ENCODE peak calls at places on chromosomes 3 and 15, in four cellular contexts. Z, S, E and X are unnamed samples.

GRCh38 chr3:58564456-58565160 is 12.6 kb downstream of the FAM107A start:
- DNase-seq in Z (peak; percentile 18), S (no peak), E (no peak), X (peak; percentile 17)

GRCh38 chr3:149023951-149024350 is 32.6 kb downstream of the GYG1 start:
- DNase-seq in Z (no peak), S (no peak), E (no peak), X (no peak)

GRCh38 chr3:172965256-172965655 is 175.8 kb downstream of the SPATA16 start:
- DNase-seq in Z (no peak), S (no peak), E (no peak), X (no peak)

GRCh38 chr15:63156708-63157065 is 590 bp downstream of the RPS27L start:
- DNase-seq in Z (peak; percentile 25), S (no peak), E (peak; percentile 31), X (no peak)

GRCh38 chr15:63524316-63525015 is 20.1 kb downstream of the USP3 start:
- DNase-seq in Z (no peak), S (no peak), E (no peak), X (no peak)

GRCh38 chr3:119301001-119301400 is 6.8 kb downstream of the ARHGAP31 start:
- DNase-seq in Z (no peak), S (no peak), E (no peak), X (no peak)

GRCh38 chr3:14545251-14545635 is 5.1 kb upstream of the GRIP2 start:
- DNase-seq in Z (no peak), S (no peak), E (no peak), X (no peak)

GRCh38 chr3:143242101-143242500 is 122.5 kb downstream of the CHST2 start:
- DNase-seq in Z (no peak), S (no peak), E (no peak), X (no peak)

GRCh38 chr3:20739814-20740213 is 553.8 kb upstream of the SGO1 start:
- DNase-seq in Z (no peak), S (no peak), E (no peak), X (no peak)

GRCh38 chr3:45776291-45776576 is 20.1 kb downstream of the SLC6A20 start:
- DNase-seq in Z (no peak), S (no peak), E (no peak), X (no peak)

GRCh38 chr15:70505411-70505919 is 257.9 kb downstream of the UACA start:
- DNase-seq in Z (peak; percentile 29), S (no peak), E (no peak), X (peak; percentile 91)

GRCh38 chr3:181250714-181251113 is 261.2 kb upstream of the DNAJC19 start:
- DNase-seq in Z (no peak), S (no peak), E (no peak), X (no peak)

GRCh38 chr3:157460253-157460652 is 23.6 kb downstream of the PTX3 start:
- DNase-seq in Z (no peak), S (no peak), E (no peak), X (no peak)

GRCh38 chr3:126446301-126446700 is 29.4 kb downstream of the ZXDC start:
- DNase-seq in Z (no peak), S (no peak), E (no peak), X (no peak)

GRCh38 chr15:39195988-39196486 is 384.8 kb upstream of the THBS1 start:
- DNase-seq in Z (no peak), S (no peak), E (no peak), X (peak; percentile 79)

GRCh38 chr3:188266581-188267274 is 112.8 kb downstream of the LPP start:
- DNase-seq in Z (no peak), S (no peak), E (no peak), X (no peak)

GRCh38 chr3:54733079-54733478 is 194.8 kb downstream of the LRTM1 start:
- DNase-seq in Z (no peak), S (no peak), E (peak; percentile 27), X (no peak)

GRCh38 chr3:101873619-101874018 is 24.3 kb downstream of the NFKBIZ start:
- DNase-seq in Z (no peak), S (no peak), E (no peak), X (no peak)

GRCh38 chr3:106829206-106829605 is 548.0 kb upstream of the CCDC54 start:
- DNase-seq in Z (no peak), S (no peak), E (no peak), X (no peak)

GRCh38 chr3:36597422-36597821 is 166.9 kb downstream of the DCLK3 start:
- DNase-seq in Z (no peak), S (no peak), E (no peak), X (peak; percentile 12)

GRCh38 chr3:191401775-191402357 is 59.1 kb upstream of the PYDC2 start:
- DNase-seq in Z (no peak), S (no peak), E (no peak), X (no peak)

GRCh38 chr3:186790261-186790981 is 7.0 kb downstream of the EIF4A2 start:
- DNase-seq in Z (peak; percentile 26), S (no peak), E (no peak), X (peak; percentile 63)

GRCh38 chr3:183100376-183100775 is 1.1 kb upstream of the MCCC1 start:
- DNase-seq in Z (no peak), S (no peak), E (no peak), X (no peak)

GRCh38 chr3:128681277-128681829 is 30.7 kb upstream of the RPN1 start:
- DNase-seq in Z (no peak), S (no peak), E (peak; percentile 39), X (no peak)

GRCh38 chr15:101031203-101031602 is 112.0 kb downstream of the LRRK1 start:
- DNase-seq in Z (no peak), S (no peak), E (no peak), X (no peak)

GRCh38 chr3:51371943-51372557 is 13.0 kb upstream of the MANF start:
- DNase-seq in Z (peak; percentile 55), S (no peak), E (peak; percentile 56), X (no peak)

GRCh38 chr15:59369597-59369996 is 3.1 kb downstream of the MYO1E start:
- DNase-seq in Z (no peak), S (peak; percentile 55), E (no peak), X (no peak)

GRCh38 chr3:47362704-47363103 is 18.1 kb upstream of the PTPN23 start:
- DNase-seq in Z (no peak), S (no peak), E (no peak), X (no peak)

GRCh38 chr15:64779024-64779423 is 3.6 kb upstream of the RBPMS2 start:
- DNase-seq in Z (no peak), S (no peak), E (no peak), X (no peak)

GRCh38 chr15:57234156-57234555 is 142.1 kb upstream of the CGNL1 start:
- DNase-seq in Z (no peak), S (no peak), E (no peak), X (no peak)

GRCh38 chr3:69441028-69441427 is 55.1 kb upstream of the FRMD4B start:
- DNase-seq in Z (no peak), S (no peak), E (no peak), X (no peak)

GRCh38 chr15:80007532-80007931 is 36.5 kb upstream of the BCL2A1 start:
- DNase-seq in Z (peak; percentile 70), S (no peak), E (no peak), X (no peak)

GRCh38 chr15:80015156-80015555 is 44.2 kb upstream of the BCL2A1 start:
- DNase-seq in Z (no peak), S (no peak), E (no peak), X (no peak)

GRCh38 chr15:80010131-80010673 is 39.2 kb upstream of the BCL2A1 start:
- DNase-seq in Z (no peak), S (no peak), E (no peak), X (no peak)

GRCh38 chr15:80012060-80012726 is 41.2 kb upstream of the BCL2A1 start:
- DNase-seq in Z (no peak), S (no peak), E (no peak), X (no peak)
- TF ChIP-seq PBX3 in Z (no peak), S (no peak), E (no peak), X (no peak)

GRCh38 chr3:140595295-140595694 is 82.6 kb upstream of the TRIM42 start:
- DNase-seq in Z (no peak), S (no peak), E (no peak), X (no peak)

GRCh38 chr3:140588558-140588957 is 89.3 kb upstream of the TRIM42 start:
- DNase-seq in Z (no peak), S (no peak), E (no peak), X (no peak)

GRCh38 chr3:140597364-140597763 is 80.5 kb upstream of the TRIM42 start:
- DNase-seq in Z (no peak), S (no peak), E (no peak), X (no peak)

GRCh38 chr3:140597792-140598191 is 80.1 kb upstream of the TRIM42 start:
- DNase-seq in Z (no peak), S (no peak), E (no peak), X (no peak)

DNA sequence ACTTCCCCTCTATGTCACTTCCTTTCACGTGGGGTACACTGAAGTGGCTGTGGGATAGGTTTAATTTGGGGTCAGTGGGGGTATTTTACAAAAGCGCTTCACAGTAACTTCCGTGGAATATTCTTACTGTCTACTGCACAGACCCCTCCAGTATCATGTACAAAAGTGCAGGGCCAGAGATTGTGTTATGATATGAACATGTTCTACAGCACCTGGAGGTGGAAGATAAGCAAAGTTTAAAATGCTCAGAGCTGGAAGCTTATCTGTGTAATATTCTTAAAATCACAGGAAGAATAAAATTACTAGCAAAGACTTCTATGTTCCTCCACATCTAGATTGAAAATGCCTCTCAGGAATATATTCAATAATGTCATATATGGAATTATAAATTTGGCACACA is 84.1 kb upstream of the TRIM42 start:
- DNase-seq in Z (no peak), S (no peak), E (no peak), X (no peak)
- TF ChIP-seq PBX3 in Z (no peak), S (no peak), E (no peak), X (no peak)

DNA sequence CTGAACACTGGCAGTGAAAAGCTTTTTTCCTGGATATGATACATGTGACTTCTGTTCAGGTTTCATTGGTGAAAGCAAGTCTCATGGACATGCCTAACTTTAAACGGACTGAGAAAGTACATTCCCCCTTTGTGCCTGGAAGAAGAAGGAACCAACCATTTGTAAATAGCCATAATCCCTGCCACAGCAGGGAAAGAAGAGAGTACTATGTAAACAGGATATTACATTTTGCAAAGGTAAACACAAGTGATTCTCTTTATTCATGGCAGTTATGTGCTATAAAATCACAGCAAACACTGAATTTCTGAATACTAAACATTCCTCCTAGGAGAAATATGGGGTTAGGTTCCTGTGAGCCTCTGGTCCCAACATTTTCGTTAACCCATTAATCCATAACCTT is 46.8 kb downstream of the PRICKLE2 start:
- DNase-seq in Z (no peak), S (no peak), E (no peak), X (no peak)
- TF ChIP-seq PBX3 in Z (no peak), S (no peak), E (no peak), X (no peak)

GRCh38 chr3:38154625-38155255 is 10.6 kb upstream of the OXSR1 start:
- DNase-seq in Z (no peak), S (no peak), E (no peak), X (no peak)

GRCh38 chr3:38153986-38154608 is 11.2 kb upstream of the OXSR1 start:
- DNase-seq in Z (no peak), S (no peak), E (no peak), X (no peak)

GRCh38 chr3:38151667-38152265 is 13.3 kb downstream of the MYD88 start:
- DNase-seq in Z (no peak), S (no peak), E (no peak), X (no peak)

GRCh38 chr3:38152660-38153059 is 12.7 kb upstream of the OXSR1 start:
- DNase-seq in Z (no peak), S (no peak), E (no peak), X (no peak)

DNA sequence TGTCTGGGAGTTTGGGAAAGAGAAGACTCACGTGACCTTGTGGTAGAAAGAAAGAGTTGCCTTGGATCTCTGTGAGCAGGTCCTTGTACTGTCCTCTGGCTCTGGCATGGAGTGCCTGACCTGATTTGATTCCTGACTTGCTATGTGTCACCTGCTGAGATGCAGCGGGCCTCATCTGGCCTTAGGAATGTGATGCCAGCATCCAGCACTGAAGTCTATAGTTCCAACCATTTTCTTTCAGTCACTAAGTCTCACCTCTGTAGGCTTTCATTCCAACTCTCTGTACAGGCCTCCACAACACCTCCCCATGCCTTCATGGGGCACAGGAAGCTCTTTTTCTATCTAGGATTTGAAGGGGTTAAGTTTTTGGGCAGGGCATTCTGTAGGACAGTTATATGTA is 12.1 kb upstream of the OXSR1 start:
- DNase-seq in Z (no peak), S (no peak), E (no peak), X (no peak)
- TF ChIP-seq PBX3 in Z (no peak), S (no peak), E (no peak), X (no peak)